ENCODE peak calls at places on chromosomes 6 and 20, in ten cellular contexts. W is tibial nerve, K is body of pancreas, C is heart left ventricle, L is spleen, X is endothelial cell of umbilical vein, U is A549, Y is transverse colon, A is HCT116, H is breast epithelium. S is an unnamed sample.

GRCh38 chr20:34010405-34010895 is 16.7 kb downstream of the RALY start:
- DNase-seq in W (no peak), K (no peak), C (no peak), L (no peak), X (no peak), U (no peak), Y (no peak), A (no peak), H (no peak), S (no peak)

GRCh38 chr20:64166712-64167615 is 2.7 kb downstream of the MYT1 start:
- DNase-seq in W (no peak), K (no peak), C (peak), L (no peak), X (no peak), U (no peak), Y (no peak), A (no peak), H (no peak), S (no peak)

GRCh38 chr20:63381781-63382431 is 20.8 kb upstream of the CHRNA4 start:
- DNase-seq in W (no peak), K (peak), C (no peak), L (no peak), X (peak), U (peak), Y (no peak), A (no peak), H (no peak), S (no peak)

GRCh38 chr6:166112580-166112979 is 55.1 kb downstream of the TBXT start:
- DNase-seq in W (no peak), K (no peak), C (no peak), L (no peak), X (no peak), U (peak), Y (no peak), A (no peak), H (no peak), S (no peak)

GRCh38 chr6:31620586-31621319 is at the start of gene PRRC2A:
- DNase-seq in W (peak), K (no peak), C (peak), L (peak), X (no peak), U (peak), Y (peak), A (peak), H (peak), S (peak)

GRCh38 chr20:21936720-21937380 is 231.4 kb downstream of the PAX1 start:
- DNase-seq in W (no peak), K (no peak), C (no peak), L (no peak), X (no peak), U (no peak), Y (no peak), A (no peak), H (no peak), S (no peak)

GRCh38 chr6:71584712-71585436 is 296.3 kb downstream of the OGFRL1 start:
- DNase-seq in W (no peak), K (no peak), C (no peak), L (peak), X (no peak), U (no peak), Y (no peak), A (no peak), H (no peak), S (no peak)

GRCh38 chr6:16392010-16392409 is 153.6 kb downstream of the GMPR start:
- DNase-seq in W (no peak), K (no peak), C (no peak), L (no peak), X (no peak), U (no peak), Y (no peak), A (no peak), H (no peak), S (no peak)

GRCh38 chr6:148935705-148936306 is 189.0 kb downstream of the UST start:
- DNase-seq in W (no peak), K (no peak), C (no peak), L (no peak), X (no peak), U (no peak), Y (no peak), A (no peak), H (no peak), S (no peak)

GRCh38 chr6:129929433-129929832 is 68.3 kb upstream of the TMEM244 start:
- DNase-seq in W (no peak), K (no peak), C (no peak), L (no peak), X (peak), U (no peak), Y (no peak), A (no peak), H (no peak), S (no peak)

GRCh38 chr6:50457351-50457750 is 256.0 kb upstream of the TFAP2D start:
- DNase-seq in W (no peak), K (no peak), C (no peak), L (no peak), X (no peak), U (no peak), Y (no peak), A (no peak), H (no peak), S (no peak)

GRCh38 chr6:50449128-50449527 is 264.2 kb upstream of the TFAP2D start:
- DNase-seq in W (no peak), K (no peak), C (no peak), L (no peak), X (no peak), U (no peak), Y (no peak), A (no peak), H (no peak), S (no peak)

GRCh38 chr6:50455029-50455428 is 258.3 kb upstream of the TFAP2D start:
- DNase-seq in W (no peak), K (no peak), C (no peak), L (no peak), X (no peak), U (no peak), Y (no peak), A (no peak), H (no peak), S (peak)

DNA sequence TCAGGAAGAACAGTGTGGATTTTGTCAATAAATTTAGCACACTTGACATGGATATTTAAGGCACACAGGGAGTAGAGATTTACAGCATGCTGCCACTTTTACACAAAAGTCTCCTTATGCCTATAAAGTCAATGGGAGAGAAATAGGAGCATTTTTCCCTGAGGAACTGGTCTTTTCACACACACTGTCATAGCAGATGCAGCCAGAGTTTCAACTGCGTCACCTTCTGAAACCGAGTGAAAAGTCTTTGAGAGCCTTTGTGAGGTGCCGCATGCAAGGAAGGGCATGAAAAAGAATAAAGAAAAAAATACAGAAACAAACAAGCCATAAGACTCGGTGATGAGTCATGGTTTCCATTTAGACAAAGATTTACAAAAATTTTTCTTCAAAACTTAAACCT is 261.3 kb upstream of the TFAP2D start:
- DNase-seq in W (no peak), K (no peak), C (no peak), L (no peak), X (no peak), U (no peak), Y (no peak), A (no peak), H (no peak), S (no peak)
- TF ChIP-seq POLR2A in W (no peak), K (no peak), C (no peak), L (no peak), X (no peak), U (no peak), Y (no peak), A (no peak), H (no peak), S (no peak)

GRCh38 chr6:134009876-134010275 is 42.5 kb downstream of the SLC2A12 start:
- DNase-seq in W (no peak), K (no peak), C (no peak), L (no peak), X (no peak), U (no peak), Y (no peak), A (no peak), H (no peak), S (no peak)
- H3K27ac ChIP-seq in W (no peak), K (no peak), C (no peak), L (no peak), X (no peak), U (no peak), Y (no peak), A (no peak), H (no peak), S (no peak)

GRCh38 chr6:112502348-112503130 is 155.4 kb downstream of the RFPL4B start:
- DNase-seq in W (no peak), K (no peak), C (no peak), L (no peak), X (peak), U (no peak), Y (no peak), A (no peak), H (no peak), S (no peak)
- TF ChIP-seq CTCF in W (peak), K (peak), C (no peak), L (no peak), X (peak), U (peak), Y (no peak), A (peak), H (no peak), S (no peak)

GRCh38 chr6:79234150-79235022 is at the start of gene HMGN3:
- DNase-seq in W (peak), K (peak), C (peak), L (peak), X (peak), U (peak), Y (peak), A (peak), H (peak), S (peak)
- TF ChIP-seq POLR2A in W (peak), K (peak), C (no peak), L (no peak), X (peak), U (peak), Y (peak), A (peak), H (peak), S (peak)

GRCh38 chr6:90241229-90241873 is 55.3 kb downstream of the BACH2 start:
- DNase-seq in W (no peak), K (no peak), C (no peak), L (no peak), X (peak), U (no peak), Y (no peak), A (no peak), H (no peak), S (no peak)

GRCh38 chr6:90233994-90234393 is 62.6 kb downstream of the BACH2 start:
- DNase-seq in W (no peak), K (no peak), C (no peak), L (no peak), X (no peak), U (no peak), Y (peak), A (no peak), H (no peak), S (no peak)

GRCh38 chr6:90237350-90237990 is 59.2 kb downstream of the BACH2 start:
- DNase-seq in W (no peak), K (no peak), C (no peak), L (no peak), X (no peak), U (no peak), Y (no peak), A (no peak), H (no peak), S (no peak)

GRCh38 chr6:90238663-90239542 is 57.7 kb downstream of the BACH2 start:
- DNase-seq in W (no peak), K (no peak), C (no peak), L (no peak), X (peak), U (no peak), Y (no peak), A (no peak), H (no peak), S (no peak)
- H3K27ac ChIP-seq in W (no peak), K (no peak), C (no peak), L (peak), X (no peak), U (no peak), Y (no peak), A (no peak), H (no peak), S (no peak)

GRCh38 chr20:48592107-48592940 is 235.5 kb downstream of the PREX1 start:
- DNase-seq in W (peak), K (no peak), C (no peak), L (no peak), X (no peak), U (no peak), Y (no peak), A (no peak), H (no peak), S (no peak)
- TF ChIP-seq CTCF in W (no peak), K (no peak), C (no peak), L (no peak), X (no peak), U (no peak), Y (no peak), A (no peak), H (no peak), S (no peak)

S was measured in upper lobe of left lung.